ENCODE peak calls at places on chromosomes 4 and X, in six cellular contexts. G is spleen; D is activated CD4-positive, alpha-beta T cell treated with anti-CD3 and anti-CD28 coated beads, Interleukin-2, amount 10 ng/mL, durations not matched to agents 7 days and 5 days; O is glutamatergic neuron; A is T-helper 17 cell; E is mucosa of descending colon. M is an unnamed sample.

GRCh38 chrX:14801136-14801535 is 71.7 kb downstream of the FANCB start:
- DNase-seq in G (no peak), D (no peak), O (no peak), A (no peak), E (no peak), M (no peak)

GRCh38 chrX:39869846-39870601 is 227.7 kb downstream of the BCOR start:
- DNase-seq in G (no peak), D (peak), O (no peak), A (peak), E (no peak), M (no peak)

GRCh38 chrX:97563531-97564133 is 679.9 kb downstream of the RPA4 start:
- DNase-seq in G (peak), D (peak), O (no peak), A (no peak), E (peak), M (peak)

GRCh38 chr4:5710962-5711478 is at the start of gene EVC:
- DNase-seq in G (no peak), D (no peak), O (peak), A (peak), E (peak), M (no peak)

GRCh38 chrX:11097920-11098319 is 13.2 kb upstream of the HCCS start:
- DNase-seq in G (no peak), D (no peak), O (no peak), A (no peak), E (no peak), M (peak)

GRCh38 chrX:129965166-129965565 is 17.3 kb upstream of the BCORL1 start:
- DNase-seq in G (no peak), D (no peak), O (no peak), A (no peak), E (no peak), M (no peak)

GRCh38 chr4:583820-584219 is 7.7 kb upstream of the TMEM271 start:
- DNase-seq in G (no peak), D (no peak), O (no peak), A (no peak), E (no peak), M (no peak)

GRCh38 chr4:139085141-139085540 is 69.6 kb downstream of the NOCT start:
- DNase-seq in G (no peak), D (no peak), O (no peak), A (no peak), E (no peak), M (no peak)

GRCh38 chr4:40976343-40976742 is 226.6 kb downstream of the NSUN7 start:
- DNase-seq in G (no peak), D (peak), O (no peak), A (no peak), E (no peak), M (peak)

GRCh38 chr4:139682309-139683210 is 16.9 kb downstream of the MGST2 start:
- DNase-seq in G (no peak), D (no peak), O (no peak), A (no peak), E (no peak), M (no peak)

GRCh38 chrX:111041018-111041462 is 55.0 kb upstream of the PAK3 start:
- DNase-seq in G (no peak), D (no peak), O (no peak), A (no peak), E (no peak), M (no peak)

GRCh38 chr4:159069922-159070321 is 33.0 kb upstream of the RAPGEF2 start:
- DNase-seq in G (no peak), D (no peak), O (no peak), A (no peak), E (no peak), M (no peak)

GRCh38 chr4:8586671-8587468 is 5.7 kb upstream of the CPZ start:
- DNase-seq in G (peak), D (no peak), O (peak), A (no peak), E (peak), M (no peak)

GRCh38 chr4:41142946-41143720 is 71.2 kb downstream of the APBB2 start:
- DNase-seq in G (no peak), D (no peak), O (no peak), A (no peak), E (no peak), M (no peak)

GRCh38 chr4:18645356-18645755 is 623.8 kb upstream of the LCORL start:
- DNase-seq in G (no peak), D (no peak), O (no peak), A (no peak), E (no peak), M (no peak)

GRCh38 chrX:85084770-85085393 is 81.2 kb downstream of the APOOL start:
- DNase-seq in G (no peak), D (peak), O (no peak), A (no peak), E (no peak), M (peak)

GRCh38 chrX:10633722-10634121 is 13.3 kb upstream of the MID1 start:
- DNase-seq in G (no peak), D (no peak), O (peak), A (no peak), E (no peak), M (no peak)

GRCh38 chrX:153585827-153586226 is 13.1 kb downstream of the CCNQ start:
- DNase-seq in G (no peak), D (no peak), O (no peak), A (no peak), E (no peak), M (no peak)

GRCh38 chr4:2297606-2298517 is 36.0 kb upstream of the MXD4 start:
- DNase-seq in G (peak), D (no peak), O (no peak), A (no peak), E (no peak), M (no peak)

GRCh38 chr4:123248260-123248659 is 148.3 kb upstream of the SPRY1 start:
- DNase-seq in G (no peak), D (no peak), O (no peak), A (no peak), E (no peak), M (no peak)

GRCh38 chrX:37846141-37846540 is 1.2 kb downstream of the DYNLT3 start:
- DNase-seq in G (no peak), D (peak), O (no peak), A (no peak), E (no peak), M (no peak)

M was measured in NCI-H1092 treated with DMSO at 0.1 percent for 48 hours.